ENCODE peak calls at places on chromosomes 2 and 18, in nine cellular contexts. One of them, this sample, is unnamed.
A peak's percentile ranks its signal among the peaks of the same experiment; 100 is the strongest.

GRCh38 chr2:27291865-27292264 is 9.6 kb downstream of the TRIM54 start:
- DNase-seq in HCT116: no peak
- DNase-seq in heart left ventricle: no peak
- DNase-seq in spleen: no peak
- DNase-seq in adrenal gland: no peak
- DNase-seq in Peyer's patch: no peak
- DNase-seq in stomach: no peak
- DNase-seq in A549: peak; percentile 36
- DNase-seq in esophagus muscularis mucosa: no peak
- DNase-seq in this sample: no peak

GRCh38 chr18:11305507-11305906 is 156.1 kb upstream of the PIEZO2 start:
- DNase-seq in adrenal gland: no peak
- DNase-seq in esophagus muscularis mucosa: no peak
- DNase-seq in stomach: no peak
- DNase-seq in Peyer's patch: no peak
- DNase-seq in HCT116: no peak
- DNase-seq in heart left ventricle: no peak
- DNase-seq in A549: no peak
- DNase-seq in spleen: no peak
- DNase-seq in this sample: no peak

GRCh38 chr2:47022399-47022798 is 106.8 kb upstream of the MCFD2 start:
- DNase-seq in HCT116: no peak
- DNase-seq in stomach: no peak
- DNase-seq in spleen: no peak
- DNase-seq in esophagus muscularis mucosa: no peak
- DNase-seq in heart left ventricle: no peak
- DNase-seq in Peyer's patch: no peak
- DNase-seq in adrenal gland: no peak
- DNase-seq in A549: no peak
- DNase-seq in this sample: no peak

GRCh38 chr2:44884677-44885076 is 56.8 kb upstream of the SIX3 start:
- DNase-seq in A549: no peak
- DNase-seq in esophagus muscularis mucosa: peak; percentile 29
- DNase-seq in HCT116: no peak
- DNase-seq in Peyer's patch: no peak
- DNase-seq in stomach: no peak
- DNase-seq in spleen: no peak
- DNase-seq in adrenal gland: no peak
- DNase-seq in heart left ventricle: no peak
- DNase-seq in this sample: no peak

GRCh38 chr18:3675994-3676393 is 226.0 kb downstream of the TGIF1 start:
- DNase-seq in heart left ventricle: no peak
- DNase-seq in stomach: no peak
- DNase-seq in spleen: no peak
- DNase-seq in esophagus muscularis mucosa: no peak
- DNase-seq in A549: no peak
- DNase-seq in HCT116: no peak
- DNase-seq in adrenal gland: no peak
- DNase-seq in Peyer's patch: no peak
- DNase-seq in this sample: no peak

GRCh38 chr18:48149020-48149685 is 218.7 kb upstream of the SMAD2 start:
- DNase-seq in HCT116: no peak
- DNase-seq in spleen: peak; percentile 61
- DNase-seq in stomach: no peak
- DNase-seq in A549: no peak
- DNase-seq in Peyer's patch: no peak
- DNase-seq in heart left ventricle: no peak
- DNase-seq in esophagus muscularis mucosa: no peak
- DNase-seq in adrenal gland: no peak
- DNase-seq in this sample: no peak

GRCh38 chr2:228777855-228778355 is 493.2 kb downstream of the PID1 start:
- DNase-seq in heart left ventricle: no peak
- DNase-seq in Peyer's patch: no peak
- DNase-seq in adrenal gland: no peak
- DNase-seq in A549: no peak
- DNase-seq in esophagus muscularis mucosa: no peak
- DNase-seq in spleen: no peak
- DNase-seq in HCT116: no peak
- DNase-seq in stomach: no peak
- DNase-seq in this sample: no peak

GRCh38 chr2:30296496-30296895 is 65.2 kb downstream of the LBH start:
- DNase-seq in stomach: no peak
- DNase-seq in HCT116: no peak
- DNase-seq in A549: no peak
- DNase-seq in adrenal gland: no peak
- DNase-seq in spleen: no peak
- DNase-seq in Peyer's patch: no peak
- DNase-seq in esophagus muscularis mucosa: no peak
- DNase-seq in heart left ventricle: no peak
- DNase-seq in this sample: peak; percentile 51

GRCh38 chr2:90207454-90208058 is 1516.1 kb downstream of the RPIA start:
- DNase-seq in HCT116: no peak
- DNase-seq in Peyer's patch: no peak
- DNase-seq in stomach: no peak
- DNase-seq in adrenal gland: no peak
- DNase-seq in A549: peak; percentile 18
- DNase-seq in spleen: no peak
- DNase-seq in esophagus muscularis mucosa: no peak
- DNase-seq in heart left ventricle: no peak
- DNase-seq in this sample: no peak

GRCh38 chr18:38076346-38077053 is 510.9 kb upstream of the CELF4 start:
- DNase-seq in adrenal gland: no peak
- DNase-seq in spleen: no peak
- DNase-seq in HCT116: no peak
- DNase-seq in Peyer's patch: no peak
- DNase-seq in A549: no peak
- DNase-seq in stomach: no peak
- DNase-seq in heart left ventricle: no peak
- DNase-seq in esophagus muscularis mucosa: no peak
- DNase-seq in this sample: no peak

GRCh38 chr2:196544906-196545433 is 94.5 kb upstream of the CCDC150 start:
- DNase-seq in spleen: no peak
- DNase-seq in heart left ventricle: no peak
- DNase-seq in stomach: no peak
- DNase-seq in A549: no peak
- DNase-seq in adrenal gland: no peak
- DNase-seq in HCT116: no peak
- DNase-seq in Peyer's patch: no peak
- DNase-seq in esophagus muscularis mucosa: no peak
- DNase-seq in this sample: no peak

GRCh38 chr2:46878886-46879285 is 36.7 kb downstream of the MCFD2 start:
- DNase-seq in spleen: no peak
- DNase-seq in Peyer's patch: no peak
- DNase-seq in esophagus muscularis mucosa: no peak
- DNase-seq in HCT116: no peak
- DNase-seq in A549: no peak
- DNase-seq in stomach: no peak
- DNase-seq in heart left ventricle: peak; percentile 79
- DNase-seq in adrenal gland: peak; percentile 80
- DNase-seq in this sample: no peak

GRCh38 chr2:63861220-63861822 is 19.6 kb downstream of the UGP2 start:
- DNase-seq in adrenal gland: peak; percentile 79
- DNase-seq in stomach: peak; percentile 60
- DNase-seq in HCT116: peak; percentile 51
- DNase-seq in esophagus muscularis mucosa: no peak
- DNase-seq in A549: peak; percentile 32
- DNase-seq in Peyer's patch: no peak
- DNase-seq in spleen: no peak
- DNase-seq in heart left ventricle: peak; percentile 48
- DNase-seq in this sample: peak; percentile 32

GRCh38 chr18:28494151-28494550 is 317.2 kb upstream of the CDH2 start:
- DNase-seq in esophagus muscularis mucosa: no peak
- DNase-seq in Peyer's patch: no peak
- DNase-seq in HCT116: no peak
- DNase-seq in A549: no peak
- DNase-seq in heart left ventricle: no peak
- DNase-seq in spleen: no peak
- DNase-seq in stomach: no peak
- DNase-seq in adrenal gland: no peak
- DNase-seq in this sample: no peak

GRCh38 chr2:238551091-238551490 is 124.4 kb downstream of the ASB1 start:
- DNase-seq in spleen: no peak
- DNase-seq in esophagus muscularis mucosa: no peak
- DNase-seq in HCT116: no peak
- DNase-seq in A549: no peak
- DNase-seq in stomach: no peak
- DNase-seq in heart left ventricle: no peak
- DNase-seq in Peyer's patch: no peak
- DNase-seq in adrenal gland: no peak
- DNase-seq in this sample: no peak

DNA sequence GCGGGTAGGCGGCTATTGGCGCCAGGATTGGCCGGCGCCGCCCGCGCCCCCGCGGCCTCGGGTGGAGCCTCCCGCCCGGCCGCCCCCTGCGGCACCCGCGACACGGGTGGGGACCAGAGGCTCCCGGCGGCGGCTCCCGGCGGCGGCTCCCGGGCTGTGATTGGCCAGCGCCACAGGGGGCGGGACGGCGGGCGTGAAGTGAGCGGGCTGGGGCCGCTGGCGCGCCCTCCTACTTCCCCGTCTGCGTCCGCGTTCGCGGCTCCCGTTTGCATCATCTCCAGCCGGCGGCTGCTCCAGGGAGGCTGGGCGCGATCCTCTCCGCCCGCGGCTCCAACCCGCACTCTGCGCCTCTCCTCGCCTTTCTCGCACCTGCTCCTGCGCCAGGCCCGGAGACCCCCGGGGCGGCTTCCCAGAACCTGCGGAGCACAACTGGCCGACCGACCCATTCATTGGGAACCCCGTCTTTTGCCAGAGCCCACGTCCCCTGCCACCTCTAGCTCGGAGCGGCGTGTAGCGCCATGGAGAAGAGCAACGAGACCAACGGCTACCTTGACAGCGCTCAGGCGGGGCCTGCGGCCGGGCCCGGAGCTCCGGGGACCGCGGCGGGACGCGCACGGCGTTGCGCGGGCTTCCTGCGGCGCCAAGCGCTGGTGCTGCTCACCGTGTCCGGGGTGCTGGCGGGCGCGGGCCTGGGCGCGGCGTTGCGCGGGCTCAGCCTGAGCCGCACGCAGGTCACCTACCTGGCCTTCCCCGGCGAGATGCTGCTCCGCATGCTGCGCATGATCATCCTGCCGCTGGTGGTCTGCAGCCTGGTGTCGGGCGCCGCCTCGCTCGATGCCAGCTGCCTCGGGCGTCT is at the start of gene SLC1A4:
- DNase-seq in Peyer's patch: peak; percentile 89
- DNase-seq in stomach: peak; percentile 91
- DNase-seq in heart left ventricle: peak; percentile 97
- DNase-seq in HCT116: peak; percentile 27
- DNase-seq in A549: peak; percentile 85
- DNase-seq in adrenal gland: peak; percentile 97
- DNase-seq in esophagus muscularis mucosa: peak; percentile 97
- DNase-seq in spleen: peak; percentile 98
- DNase-seq in this sample: peak; percentile 87
- TF ChIP-seq POLR2A in Peyer's patch: peak; percentile 15
- TF ChIP-seq POLR2A in stomach: no peak
- TF ChIP-seq POLR2A in heart left ventricle: peak; percentile 42
- TF ChIP-seq POLR2A in HCT116: no peak
- TF ChIP-seq POLR2A in A549: peak; percentile 63
- TF ChIP-seq POLR2A in adrenal gland: peak; percentile 87
- TF ChIP-seq POLR2A in esophagus muscularis mucosa: peak; percentile 71
- TF ChIP-seq POLR2A in spleen: no peak
- TF ChIP-seq POLR2A in this sample: peak; percentile 69

GRCh38 chr2:20706786-20707185 is 39.8 kb downstream of the GDF7 start:
- DNase-seq in esophagus muscularis mucosa: no peak
- DNase-seq in heart left ventricle: no peak
- DNase-seq in Peyer's patch: no peak
- DNase-seq in HCT116: no peak
- DNase-seq in spleen: no peak
- DNase-seq in A549: no peak
- DNase-seq in stomach: no peak
- DNase-seq in adrenal gland: no peak
- DNase-seq in this sample: no peak
- H3K27ac ChIP-seq in esophagus muscularis mucosa: no peak overlapping the region
- H3K27ac ChIP-seq in heart left ventricle: no peak overlapping the region
- H3K27ac ChIP-seq in Peyer's patch: no peak overlapping the region
- H3K27ac ChIP-seq in HCT116: no peak overlapping the region
- H3K27ac ChIP-seq in spleen: no peak overlapping the region
- H3K27ac ChIP-seq in A549: no peak overlapping the region
- H3K27ac ChIP-seq in stomach: no peak overlapping the region
- H3K27ac ChIP-seq in adrenal gland: no peak overlapping the region
- H3K27ac ChIP-seq in this sample: no peak overlapping the region

DNA sequence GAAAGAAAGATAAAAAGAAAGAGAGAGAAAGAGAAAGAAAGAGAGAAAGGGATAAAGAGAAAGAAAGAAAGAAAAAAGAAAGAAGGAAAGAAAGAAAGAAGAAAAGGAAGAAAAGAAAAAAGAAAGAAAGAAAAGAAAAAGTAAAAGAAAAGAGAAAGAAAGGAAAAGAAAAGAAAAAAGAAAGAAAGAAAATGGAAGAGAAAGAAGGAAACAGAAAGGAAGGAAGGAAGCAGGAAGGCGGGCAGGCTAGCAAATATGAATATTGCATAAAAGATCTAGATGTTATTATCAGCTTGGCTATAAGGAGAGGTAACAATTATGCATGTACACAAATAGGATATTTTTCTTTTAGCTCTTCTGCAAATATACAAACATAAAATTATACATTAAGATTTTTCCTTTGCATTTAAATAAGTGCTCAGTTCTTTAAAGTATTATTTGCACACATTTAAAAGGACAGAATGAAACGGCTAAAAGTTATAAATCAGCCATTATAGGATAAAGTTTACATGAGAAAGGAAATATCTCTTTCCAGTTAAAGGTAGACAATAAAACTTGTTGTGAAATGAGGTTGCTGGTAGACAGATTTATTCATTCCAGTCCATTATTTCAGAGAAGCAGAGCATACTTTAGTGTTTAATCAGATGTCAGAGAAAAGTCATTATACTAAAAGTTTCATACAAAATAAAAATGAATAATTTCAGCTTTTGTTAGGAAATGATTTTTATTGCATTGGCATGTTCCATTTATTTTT is 511.4 kb downstream of the KCNJ3 start:
- DNase-seq in HCT116: no peak
- DNase-seq in esophagus muscularis mucosa: no peak
- DNase-seq in spleen: no peak
- DNase-seq in A549: no peak
- DNase-seq in stomach: no peak
- DNase-seq in adrenal gland: no peak
- DNase-seq in Peyer's patch: no peak
- DNase-seq in heart left ventricle: no peak
- DNase-seq in this sample: no peak
- TF ChIP-seq POLR2A in HCT116: no peak
- TF ChIP-seq POLR2A in esophagus muscularis mucosa: no peak
- TF ChIP-seq POLR2A in spleen: no peak
- TF ChIP-seq POLR2A in A549: no peak
- TF ChIP-seq POLR2A in stomach: no peak
- TF ChIP-seq POLR2A in adrenal gland: no peak
- TF ChIP-seq POLR2A in Peyer's patch: no peak
- TF ChIP-seq POLR2A in heart left ventricle: no peak
- TF ChIP-seq POLR2A in this sample: no peak

DNA sequence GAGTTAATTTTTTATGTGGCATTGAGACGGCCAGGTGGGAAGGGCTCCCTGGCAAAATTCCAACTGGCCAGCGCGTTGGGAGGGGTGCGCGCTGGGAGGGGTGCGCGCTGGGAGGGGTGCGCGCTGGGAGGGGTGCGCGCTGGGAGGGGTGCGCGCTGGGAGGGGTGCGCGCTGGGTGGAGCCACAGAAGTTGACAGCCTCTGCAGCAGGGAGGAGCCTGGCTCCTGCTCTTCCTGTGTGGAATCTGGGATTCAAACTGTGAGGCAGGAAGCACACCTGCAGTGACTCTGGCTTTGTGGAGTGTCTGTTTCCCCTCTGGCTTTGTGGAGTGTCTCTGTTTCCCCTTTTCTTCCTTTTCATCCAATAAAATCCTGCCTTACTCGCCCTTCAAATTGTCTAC is 147.9 kb upstream of the CBLN2 start:
- DNase-seq in adrenal gland: no peak
- DNase-seq in A549: no peak
- DNase-seq in spleen: no peak
- DNase-seq in stomach: no peak
- DNase-seq in Peyer's patch: no peak
- DNase-seq in esophagus muscularis mucosa: no peak
- DNase-seq in HCT116: no peak
- DNase-seq in heart left ventricle: no peak
- DNase-seq in this sample: peak; percentile 38
- H3K27ac ChIP-seq in adrenal gland: no peak overlapping the region
- H3K27ac ChIP-seq in A549: no peak overlapping the region
- H3K27ac ChIP-seq in spleen: no peak overlapping the region
- H3K27ac ChIP-seq in stomach: no peak overlapping the region
- H3K27ac ChIP-seq in Peyer's patch: no peak overlapping the region
- H3K27ac ChIP-seq in esophagus muscularis mucosa: no peak overlapping the region
- H3K27ac ChIP-seq in HCT116: no peak overlapping the region
- H3K27ac ChIP-seq in heart left ventricle: no peak overlapping the region
- H3K27ac ChIP-seq in this sample: no peak overlapping the region